ENCODE peak calls at places on chromosomes 1 and 21, in five cellular contexts. C is esophagus squamous epithelium, I is uterus, K is GM23248, N is SJCRH30. V is an unnamed sample.

GRCh38 chr1:233432916-233433315 is 105.4 kb downstream of the MAP3K21 start:
- DNase-seq in C (no peak), I (no peak), K (no peak), N (no peak), V (no peak)

GRCh38 chr21:43916691-43917514 is 51.9 kb downstream of the AGPAT3 start:
- DNase-seq in C (no peak), I (no peak), K (peak; percentile 54), N (no peak), V (peak; percentile 30)

GRCh38 chr1:27594542-27595510 is 9.1 kb downstream of the AHDC1 start:
- DNase-seq in C (no peak), I (peak; percentile 24), K (peak; percentile 72), N (peak; percentile 32), V (no peak)

GRCh38 chr1:67060811-67061218 is 6.9 kb upstream of the SLC35D1 start:
- DNase-seq in C (no peak), I (no peak), K (peak; percentile 97), N (peak; percentile 75), V (no peak)

GRCh38 chr1:231557898-231558710 is 29.6 kb downstream of the TSNAX start:
- DNase-seq in C (no peak), I (no peak), K (peak; percentile 53), N (no peak), V (no peak)

GRCh38 chr1:228005511-228006033 is 1.2 kb upstream of the WNT3A start:
- DNase-seq in C (no peak), I (no peak), K (peak; percentile 23), N (no peak), V (no peak)

GRCh38 chr1:67072749-67073148 is 18.8 kb upstream of the SLC35D1 start:
- DNase-seq in C (no peak), I (no peak), K (no peak), N (no peak), V (no peak)

GRCh38 chr1:2316451-2316940 is 74.9 kb downstream of the MORN1 start:
- DNase-seq in C (no peak), I (no peak), K (peak; percentile 48), N (peak; percentile 56), V (no peak)

GRCh38 chr1:77672374-77672773 is 10.1 kb downstream of the ZZZ3 start:
- DNase-seq in C (no peak), I (no peak), K (no peak), N (no peak), V (no peak)

GRCh38 chr1:21308847-21309652 is 18.8 kb upstream of the ECE1 start:
- DNase-seq in C (no peak), I (peak; percentile 83), K (peak; percentile 84), N (no peak), V (no peak)

GRCh38 chr1:217138839-217139466 is 415.7 kb upstream of the ESRRG start:
- DNase-seq in C (no peak), I (no peak), K (no peak), N (no peak), V (no peak)

GRCh38 chr1:42735477-42736105 is 4.4 kb downstream of the CLDN19 start:
- DNase-seq in C (no peak), I (no peak), K (no peak), N (no peak), V (no peak)

GRCh38 chr1:234696148-234696576 is 86.2 kb upstream of the IRF2BP2 start:
- DNase-seq in C (no peak), I (no peak), K (no peak), N (no peak), V (no peak)

GRCh38 chr1:204350857-204351573 is 8.7 kb downstream of the PLEKHA6 start:
- DNase-seq in C (no peak), I (peak; percentile 90), K (peak; percentile 83), N (peak; percentile 90), V (no peak)

GRCh38 chr1:17161137-17161700 is 42.0 kb upstream of the PADI2 start:
- DNase-seq in C (no peak), I (no peak), K (peak; percentile 39), N (peak; percentile 17), V (no peak)

GRCh38 chr1:187894349-187894748 is 1065.6 kb downstream of the PLA2G4A start:
- DNase-seq in C (no peak), I (no peak), K (no peak), N (no peak), V (no peak)

GRCh38 chr1:156704166-156704711 is 1.1 kb downstream of the CRABP2 start:
- DNase-seq in C (no peak), I (no peak), K (no peak), N (no peak), V (no peak)
- H3K27ac ChIP-seq in C (peak overlapping the region; percentile 76), I (peak overlapping the region; percentile 92), K (no peak overlapping the region), N (no peak overlapping the region), V (no peak overlapping the region)

DNA sequence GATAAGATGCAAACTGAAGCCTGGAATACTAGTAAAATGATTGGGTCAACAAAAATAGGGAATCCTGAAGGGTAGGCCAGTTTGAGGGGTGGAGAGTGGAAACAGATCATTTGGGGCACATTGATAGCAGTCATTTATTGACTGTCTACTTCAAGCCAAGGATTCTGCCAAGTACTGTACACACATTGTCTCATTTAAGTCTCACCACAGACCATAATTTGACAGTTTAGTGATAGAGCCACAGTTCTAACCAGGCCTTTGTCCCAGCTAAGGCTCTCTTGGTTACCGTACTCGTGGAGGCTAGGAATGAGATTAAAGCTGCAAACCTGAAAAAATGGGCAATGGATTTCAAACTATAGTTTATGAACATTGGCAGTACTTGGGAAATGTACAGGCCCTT is 11.2 kb downstream of the RBM15 start:
- DNase-seq in C (no peak), I (no peak), K (no peak), N (no peak), V (no peak)
- H3K4me1 ChIP-seq in C (peaks cover 24% of the 10 kb centered on the region), I (peaks cover 9% of the 10 kb centered on the region), K (peaks cover 22% of the 10 kb centered on the region), N (peaks cover 4% of the 10 kb centered on the region), V (peaks cover 11% of the 10 kb centered on the region)

DNA sequence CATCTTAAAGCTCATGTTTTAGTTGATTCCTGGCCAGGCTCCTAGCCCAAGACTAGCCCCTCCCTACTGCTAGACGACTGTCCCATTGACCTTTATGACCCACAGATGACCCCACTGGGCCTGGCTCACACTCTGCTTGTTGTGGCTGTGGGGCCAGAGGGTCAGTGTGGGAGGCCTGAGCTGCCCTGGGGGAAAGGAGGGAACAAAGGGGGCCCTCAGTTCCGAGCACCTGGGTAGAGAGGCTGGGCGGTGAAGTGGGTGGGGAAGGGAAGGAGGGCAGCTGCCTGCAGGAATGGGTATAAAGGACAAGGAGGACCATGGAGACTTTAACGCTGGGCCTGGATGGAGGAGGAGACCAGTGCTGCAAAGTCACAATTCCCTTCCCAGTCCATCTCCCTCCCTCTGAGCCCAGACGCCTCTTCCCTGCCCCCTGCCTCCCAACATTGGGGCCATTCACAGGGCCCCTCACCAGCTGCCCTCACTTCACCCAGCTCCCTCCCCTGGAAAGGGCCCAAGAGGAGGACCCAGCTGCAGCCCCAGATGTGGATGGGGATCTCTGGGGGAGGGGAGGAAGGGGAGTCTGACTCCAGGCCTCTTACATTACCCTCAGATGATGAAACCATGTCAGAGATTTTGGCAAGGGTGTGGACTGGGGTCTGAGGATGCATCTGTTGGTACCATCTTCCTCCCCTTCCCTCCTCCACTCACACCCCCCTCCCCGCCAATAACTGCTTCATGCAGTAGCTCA is 911 bp upstream of the KIF21B start:
- DNase-seq in C (no peak), I (no peak), K (no peak), N (no peak), V (no peak)
- H3K4me3 ChIP-seq in C (no peak overlapping the region), I (no peak overlapping the region), K (no peak overlapping the region), N (no peak overlapping the region), V (no peak overlapping the region)

GRCh38 chr1:15788624-15789301 is 18.7 kb downstream of the UQCRHL start:
- DNase-seq in C (no peak), I (no peak), K (peak; percentile 64), N (peak; percentile 93), V (no peak)
- H3K27ac ChIP-seq in C (peak overlapping the region; percentile 62), I (no peak overlapping the region), K (peak overlapping the region; percentile 24), N (peak overlapping the region; percentile 74), V (no peak overlapping the region)